ENCODE peak calls at places on chromosome 4, in ten cellular contexts. One of them, this sample, is unnamed. For H3K27me3 and H3K36me3, the result is how much of the 10 kb centered on the place peaks cover.

GRCh38 chr4:151991001-151991883 is 230.4 kb upstream of the GATB start:
- DNase-seq in tibial nerve: no peak
- DNase-seq in endodermal cell: no peak
- DNase-seq in pancreas: no peak
- DNase-seq in lower lobe of right lung: no peak
- DNase-seq in PC-9: no peak
- DNase-seq in aorta: no peak
- DNase-seq in transverse colon: no peak
- DNase-seq in cardiac muscle cell: no peak
- DNase-seq in astrocyte: no peak
- DNase-seq in this sample: no peak

GRCh38 chr4:77819836-77820679 is 890 bp upstream of the CNOT6L start:
- DNase-seq in tibial nerve: peak
- DNase-seq in endodermal cell: peak
- DNase-seq in pancreas: peak
- DNase-seq in lower lobe of right lung: peak
- DNase-seq in PC-9: peak
- DNase-seq in aorta: peak
- DNase-seq in transverse colon: peak
- DNase-seq in cardiac muscle cell: peak
- DNase-seq in astrocyte: peak
- DNase-seq in this sample: peak

GRCh38 chr4:110514889-110515479 is 39.0 kb downstream of the ENPEP start:
- DNase-seq in tibial nerve: no peak
- DNase-seq in endodermal cell: no peak
- DNase-seq in pancreas: no peak
- DNase-seq in lower lobe of right lung: no peak
- DNase-seq in PC-9: peak
- DNase-seq in aorta: no peak
- DNase-seq in transverse colon: no peak
- DNase-seq in cardiac muscle cell: peak
- DNase-seq in astrocyte: peak
- DNase-seq in this sample: peak

GRCh38 chr4:186844059-186844681 is 120.5 kb upstream of the FAT1 start:
- DNase-seq in tibial nerve: no peak
- DNase-seq in endodermal cell: no peak
- DNase-seq in pancreas: no peak
- DNase-seq in lower lobe of right lung: no peak
- DNase-seq in PC-9: no peak
- DNase-seq in aorta: no peak
- DNase-seq in transverse colon: no peak
- DNase-seq in cardiac muscle cell: peak
- DNase-seq in astrocyte: peak
- DNase-seq in this sample: no peak

GRCh38 chr4:98170035-98170434 is 26.8 kb upstream of the STPG2 start:
- DNase-seq in tibial nerve: no peak
- DNase-seq in endodermal cell: no peak
- DNase-seq in pancreas: no peak
- DNase-seq in lower lobe of right lung: no peak
- DNase-seq in PC-9: no peak
- DNase-seq in aorta: no peak
- DNase-seq in transverse colon: no peak
- DNase-seq in cardiac muscle cell: no peak
- DNase-seq in astrocyte: no peak
- DNase-seq in this sample: no peak

GRCh38 chr4:26878729-26879415 is 18.2 kb downstream of the STIM2 start:
- DNase-seq in tibial nerve: no peak
- DNase-seq in endodermal cell: no peak
- DNase-seq in pancreas: no peak
- DNase-seq in lower lobe of right lung: no peak
- DNase-seq in PC-9: no peak
- DNase-seq in aorta: no peak
- DNase-seq in transverse colon: no peak
- DNase-seq in cardiac muscle cell: peak
- DNase-seq in astrocyte: peak
- DNase-seq in this sample: peak

GRCh38 chr4:118746251-118746919 is 61.2 kb downstream of the METTL14 start:
- DNase-seq in tibial nerve: no peak
- DNase-seq in endodermal cell: no peak
- DNase-seq in pancreas: no peak
- DNase-seq in lower lobe of right lung: no peak
- DNase-seq in PC-9: no peak
- DNase-seq in aorta: no peak
- DNase-seq in transverse colon: no peak
- DNase-seq in cardiac muscle cell: peak
- DNase-seq in astrocyte: no peak
- DNase-seq in this sample: no peak

GRCh38 chr4:78207951-78208350 is 150.8 kb downstream of the FRAS1 start:
- DNase-seq in tibial nerve: no peak
- DNase-seq in endodermal cell: no peak
- DNase-seq in pancreas: no peak
- DNase-seq in lower lobe of right lung: no peak
- DNase-seq in PC-9: no peak
- DNase-seq in aorta: no peak
- DNase-seq in transverse colon: no peak
- DNase-seq in cardiac muscle cell: no peak
- DNase-seq in astrocyte: no peak
- DNase-seq in this sample: no peak

GRCh38 chr4:116489739-116490138 is 595.6 kb downstream of the TRAM1L1 start:
- DNase-seq in tibial nerve: no peak
- DNase-seq in endodermal cell: no peak
- DNase-seq in pancreas: no peak
- DNase-seq in lower lobe of right lung: no peak
- DNase-seq in PC-9: no peak
- DNase-seq in aorta: no peak
- DNase-seq in transverse colon: no peak
- DNase-seq in cardiac muscle cell: no peak
- DNase-seq in astrocyte: no peak
- DNase-seq in this sample: no peak

GRCh38 chr4:116480486-116480990 is 604.8 kb downstream of the TRAM1L1 start:
- DNase-seq in tibial nerve: no peak
- DNase-seq in endodermal cell: no peak
- DNase-seq in pancreas: no peak
- DNase-seq in lower lobe of right lung: no peak
- DNase-seq in PC-9: no peak
- DNase-seq in aorta: no peak
- DNase-seq in transverse colon: no peak
- DNase-seq in cardiac muscle cell: no peak
- DNase-seq in astrocyte: no peak
- DNase-seq in this sample: no peak

DNA sequence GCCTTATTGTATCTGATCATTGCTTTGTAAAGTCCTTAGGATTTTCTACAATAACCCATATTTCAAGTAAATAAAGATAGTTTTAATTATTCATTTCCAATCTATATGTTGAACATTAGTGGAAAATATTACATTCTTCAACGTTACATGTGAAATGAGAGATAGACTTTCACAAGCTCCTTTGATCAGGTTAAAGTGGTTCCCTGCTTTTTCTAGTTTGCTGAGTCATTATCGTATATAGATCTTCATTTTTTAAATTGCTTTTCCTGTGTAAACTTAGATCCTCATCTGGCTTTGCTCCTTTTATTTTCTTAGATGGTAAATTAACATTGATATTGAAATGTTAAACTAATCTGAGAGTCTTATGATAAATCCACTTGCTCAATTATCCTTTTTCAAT is 599.0 kb downstream of the TRAM1L1 start:
- DNase-seq in tibial nerve: no peak
- DNase-seq in endodermal cell: no peak
- DNase-seq in pancreas: no peak
- DNase-seq in lower lobe of right lung: no peak
- DNase-seq in PC-9: no peak
- DNase-seq in aorta: no peak
- DNase-seq in transverse colon: no peak
- DNase-seq in cardiac muscle cell: no peak
- DNase-seq in astrocyte: no peak
- DNase-seq in this sample: no peak
- H3K27me3 ChIP-seq in tibial nerve: under half
- H3K27me3 ChIP-seq in endodermal cell: under half
- H3K27me3 ChIP-seq in pancreas: under half
- H3K27me3 ChIP-seq in lower lobe of right lung: under half
- H3K27me3 ChIP-seq in PC-9: under half
- H3K27me3 ChIP-seq in aorta: under half
- H3K27me3 ChIP-seq in transverse colon: under half
- H3K27me3 ChIP-seq in cardiac muscle cell: under half
- H3K27me3 ChIP-seq in astrocyte: under half
- H3K27me3 ChIP-seq in this sample: under half

DNA sequence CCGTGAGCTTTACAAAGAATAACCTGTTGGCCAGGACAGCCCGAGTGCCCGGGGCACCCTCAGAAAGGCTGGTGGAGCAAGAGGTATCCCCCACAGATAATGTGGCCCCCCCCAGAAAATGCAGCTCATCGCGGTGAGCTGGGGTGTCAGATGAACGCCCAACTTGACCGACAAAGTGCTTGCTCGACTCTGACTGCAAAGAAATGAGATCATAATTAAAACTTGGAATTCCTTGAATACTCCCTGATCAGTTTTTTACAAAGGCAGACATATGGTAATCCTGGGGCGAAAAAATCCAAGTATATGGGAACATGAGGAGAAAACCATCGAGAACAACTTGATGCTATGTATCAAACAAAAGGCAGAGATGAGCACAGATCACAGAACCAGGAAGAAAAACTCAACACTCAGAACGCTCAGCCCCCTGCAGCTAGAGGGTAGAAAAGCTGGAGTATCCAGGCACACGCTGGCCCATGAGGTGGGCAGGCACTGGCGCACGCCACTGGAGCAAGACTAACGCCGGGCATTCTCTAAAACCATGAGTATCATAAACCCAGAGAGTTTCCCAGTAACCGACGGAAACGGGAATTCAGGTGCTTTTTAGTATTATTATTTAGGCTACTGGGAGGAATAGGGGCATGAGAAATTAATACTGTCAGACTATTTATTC is 127.3 kb downstream of the AFAP1 start:
- DNase-seq in tibial nerve: no peak
- DNase-seq in endodermal cell: no peak
- DNase-seq in pancreas: no peak
- DNase-seq in lower lobe of right lung: no peak
- DNase-seq in PC-9: no peak
- DNase-seq in aorta: no peak
- DNase-seq in transverse colon: no peak
- DNase-seq in cardiac muscle cell: no peak
- DNase-seq in astrocyte: peak
- DNase-seq in this sample: no peak
- H3K36me3 ChIP-seq in tibial nerve: under half
- H3K36me3 ChIP-seq in endodermal cell: half or more
- H3K36me3 ChIP-seq in pancreas: under half
- H3K36me3 ChIP-seq in lower lobe of right lung: under half
- H3K36me3 ChIP-seq in PC-9: under half
- H3K36me3 ChIP-seq in aorta: under half
- H3K36me3 ChIP-seq in transverse colon: under half
- H3K36me3 ChIP-seq in cardiac muscle cell: under half
- H3K36me3 ChIP-seq in astrocyte: half or more
- H3K36me3 ChIP-seq in this sample: under half

DNA sequence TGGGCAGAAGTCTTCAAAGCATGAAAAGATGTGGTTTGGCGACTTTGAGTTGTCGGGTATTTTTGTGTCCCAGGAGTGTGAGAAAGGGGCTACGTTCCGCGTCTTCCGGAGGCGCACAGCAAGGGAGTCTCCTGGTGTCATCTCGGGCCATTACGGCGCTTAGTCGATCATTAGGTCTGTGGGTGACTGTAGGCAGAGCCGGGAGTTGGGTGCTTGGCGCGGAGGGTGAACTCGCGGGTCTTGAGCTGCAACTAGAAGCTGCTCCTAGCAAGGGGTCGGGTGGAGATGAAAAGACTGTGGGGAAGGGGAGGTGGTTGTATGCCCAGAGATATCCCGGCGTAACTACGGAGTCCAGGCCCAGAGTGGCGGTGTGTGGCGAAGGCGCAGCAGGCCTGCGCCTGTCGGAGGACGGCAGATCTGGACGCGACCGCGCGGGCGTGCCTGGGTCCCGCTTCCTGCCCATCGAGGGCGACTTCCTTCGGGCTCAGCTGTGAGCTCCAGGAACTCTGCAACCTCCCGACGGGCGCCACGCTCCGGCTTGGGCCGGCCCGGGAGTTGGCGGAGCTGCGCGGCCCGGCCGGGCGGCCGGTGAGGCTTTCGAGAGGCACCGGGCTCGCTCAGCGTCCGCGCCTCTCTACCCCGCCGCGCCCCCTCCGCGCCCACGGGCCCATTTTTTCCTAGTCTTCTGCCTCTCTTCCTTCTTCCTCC is 2.7 kb upstream of the NKX3-2 start:
- DNase-seq in tibial nerve: no peak
- DNase-seq in endodermal cell: peak
- DNase-seq in pancreas: no peak
- DNase-seq in lower lobe of right lung: no peak
- DNase-seq in PC-9: no peak
- DNase-seq in aorta: peak
- DNase-seq in transverse colon: peak
- DNase-seq in cardiac muscle cell: no peak
- DNase-seq in astrocyte: no peak
- DNase-seq in this sample: no peak
- H3K27me3 ChIP-seq in tibial nerve: half or more
- H3K27me3 ChIP-seq in endodermal cell: half or more
- H3K27me3 ChIP-seq in pancreas: under half
- H3K27me3 ChIP-seq in lower lobe of right lung: half or more
- H3K27me3 ChIP-seq in PC-9: under half
- H3K27me3 ChIP-seq in aorta: under half
- H3K27me3 ChIP-seq in transverse colon: half or more
- H3K27me3 ChIP-seq in cardiac muscle cell: half or more
- H3K27me3 ChIP-seq in astrocyte: half or more
- H3K27me3 ChIP-seq in this sample: under half

GRCh38 chr4:850323-850945 is 24.5 kb upstream of the CPLX1 start:
- DNase-seq in tibial nerve: no peak
- DNase-seq in endodermal cell: no peak
- DNase-seq in pancreas: peak
- DNase-seq in lower lobe of right lung: peak
- DNase-seq in PC-9: no peak
- DNase-seq in aorta: no peak
- DNase-seq in transverse colon: no peak
- DNase-seq in cardiac muscle cell: no peak
- DNase-seq in astrocyte: no peak
- DNase-seq in this sample: no peak

GRCh38 chr4:848307-848691 is 22.4 kb upstream of the CPLX1 start:
- DNase-seq in tibial nerve: no peak
- DNase-seq in endodermal cell: no peak
- DNase-seq in pancreas: no peak
- DNase-seq in lower lobe of right lung: peak
- DNase-seq in PC-9: no peak
- DNase-seq in aorta: no peak
- DNase-seq in transverse colon: no peak
- DNase-seq in cardiac muscle cell: no peak
- DNase-seq in astrocyte: no peak
- DNase-seq in this sample: no peak

GRCh38 chr4:848803-849477 is 23.0 kb upstream of the CPLX1 start:
- DNase-seq in tibial nerve: no peak
- DNase-seq in endodermal cell: no peak
- DNase-seq in pancreas: no peak
- DNase-seq in lower lobe of right lung: peak
- DNase-seq in PC-9: no peak
- DNase-seq in aorta: no peak
- DNase-seq in transverse colon: no peak
- DNase-seq in cardiac muscle cell: no peak
- DNase-seq in astrocyte: no peak
- DNase-seq in this sample: no peak

GRCh38 chr4:851701-852430 is 25.9 kb upstream of the CPLX1 start:
- DNase-seq in tibial nerve: no peak
- DNase-seq in endodermal cell: no peak
- DNase-seq in pancreas: peak
- DNase-seq in lower lobe of right lung: peak
- DNase-seq in PC-9: no peak
- DNase-seq in aorta: no peak
- DNase-seq in transverse colon: no peak
- DNase-seq in cardiac muscle cell: no peak
- DNase-seq in astrocyte: no peak
- DNase-seq in this sample: no peak

DNA sequence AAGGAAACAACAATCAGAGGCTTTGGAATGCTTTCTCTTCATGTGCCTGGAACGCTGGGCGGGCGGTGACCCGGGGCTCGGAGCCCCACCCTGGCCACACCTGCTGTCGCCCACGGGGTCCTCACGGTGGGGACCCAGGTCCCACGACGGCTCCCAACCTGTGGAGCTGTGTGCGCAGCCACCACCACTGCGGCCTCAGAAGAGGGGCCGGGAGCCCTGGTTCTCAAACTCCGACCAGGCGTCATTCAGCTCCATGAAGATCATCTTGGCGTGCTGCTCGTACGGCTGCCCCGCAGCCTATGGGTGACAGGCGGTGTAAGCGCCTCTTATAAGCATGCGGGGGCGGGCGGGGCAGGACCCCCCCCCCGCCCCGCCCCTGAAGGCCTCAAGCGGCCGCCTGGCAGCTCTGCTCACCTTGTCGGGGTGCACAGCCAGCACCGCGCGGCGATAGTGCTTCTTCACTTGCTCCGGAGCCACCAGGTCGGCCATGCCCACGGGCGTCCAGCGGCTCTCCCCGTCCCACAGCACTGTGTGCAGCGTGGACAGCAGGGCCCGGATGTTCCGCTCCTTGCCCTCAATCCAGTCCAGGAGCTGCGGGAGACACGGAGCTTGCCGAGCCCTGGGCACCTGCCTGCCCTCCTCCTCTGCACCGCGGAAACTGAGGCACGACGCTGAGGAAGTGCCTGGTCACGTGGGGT is 23.7 kb upstream of the CPLX1 start:
- DNase-seq in tibial nerve: no peak
- DNase-seq in endodermal cell: no peak
- DNase-seq in pancreas: peak
- DNase-seq in lower lobe of right lung: peak
- DNase-seq in PC-9: no peak
- DNase-seq in aorta: no peak
- DNase-seq in transverse colon: no peak
- DNase-seq in cardiac muscle cell: no peak
- DNase-seq in astrocyte: no peak
- DNase-seq in this sample: no peak
- H3K36me3 ChIP-seq in tibial nerve: under half
- H3K36me3 ChIP-seq in endodermal cell: under half
- H3K36me3 ChIP-seq in pancreas: under half
- H3K36me3 ChIP-seq in lower lobe of right lung: half or more
- H3K36me3 ChIP-seq in PC-9: under half
- H3K36me3 ChIP-seq in aorta: under half
- H3K36me3 ChIP-seq in transverse colon: under half
- H3K36me3 ChIP-seq in cardiac muscle cell: under half
- H3K36me3 ChIP-seq in astrocyte: under half
- H3K36me3 ChIP-seq in this sample: under half